ENCODE peak calls at places on chromosome 11, in six cellular contexts. A, R, H, L, Y and V are unnamed samples.

GRCh38 chr11:105862736-105863367 is 159.2 kb downstream of the MSANTD4 start:
- DNase-seq in A (peak), R (peak), H (peak), L (no peak), Y (no peak), V (no peak)

GRCh38 chr11:113261709-113262475 is 52.5 kb upstream of the TTC12 start:
- DNase-seq in A (no peak), R (no peak), H (no peak), L (peak), Y (peak), V (no peak)

GRCh38 chr11:11764428-11764803 is 77.4 kb upstream of the USP47 start:
- DNase-seq in A (no peak), R (no peak), H (no peak), L (no peak), Y (no peak), V (no peak)

GRCh38 chr11:13486926-13487660 is 8.7 kb downstream of the PTH start:
- DNase-seq in A (peak), R (no peak), H (peak), L (no peak), Y (no peak), V (no peak)

GRCh38 chr11:41051919-41052630 is 407.4 kb downstream of the LRRC4C start:
- DNase-seq in A (no peak), R (no peak), H (no peak), L (no peak), Y (no peak), V (no peak)

GRCh38 chr11:122271167-122271566 is 155.2 kb upstream of the BLID start:
- DNase-seq in A (no peak), R (no peak), H (no peak), L (no peak), Y (no peak), V (no peak)

GRCh38 chr11:129143335-129143734 is 48.8 kb downstream of the ARHGAP32 start:
- DNase-seq in A (no peak), R (peak), H (peak), L (peak), Y (peak), V (peak)

GRCh38 chr11:63682045-63682915 is 980 bp downstream of the RTN3 start:
- DNase-seq in A (peak), R (peak), H (peak), L (peak), Y (peak), V (peak)

GRCh38 chr11:821513-822371 is 3.0 kb downstream of the PNPLA2 start:
- DNase-seq in A (no peak), R (no peak), H (no peak), L (no peak), Y (no peak), V (no peak)

GRCh38 chr11:117950999-117951961 is 22.1 kb upstream of the TMPRSS13 start:
- DNase-seq in A (peak), R (no peak), H (no peak), L (peak), Y (no peak), V (no peak)

GRCh38 chr11:45289369-45289768 is 3.2 kb upstream of the SYT13 start:
- DNase-seq in A (no peak), R (peak), H (no peak), L (no peak), Y (no peak), V (no peak)

GRCh38 chr11:44136176-44136945 is 40.9 kb downstream of the EXT2 start:
- DNase-seq in A (no peak), R (no peak), H (no peak), L (no peak), Y (no peak), V (no peak)

GRCh38 chr11:20363500-20364411 is at the start of gene HTATIP2:
- DNase-seq in A (peak), R (peak), H (no peak), L (peak), Y (peak), V (peak)

GRCh38 chr11:90288207-90288821 is 65.5 kb upstream of the CHORDC1 start:
- DNase-seq in A (no peak), R (peak), H (peak), L (no peak), Y (no peak), V (no peak)

GRCh38 chr11:127103586-127104388 is 103.2 kb upstream of the KIRREL3 start:
- DNase-seq in A (no peak), R (no peak), H (no peak), L (no peak), Y (no peak), V (no peak)

GRCh38 chr11:47078751-47079524 is 97.7 kb downstream of the ARFGAP2 start:
- DNase-seq in A (no peak), R (no peak), H (no peak), L (no peak), Y (no peak), V (no peak)

GRCh38 chr11:71535825-71536224 is 2.0 kb upstream of the KRTAP5-8 start:
- DNase-seq in A (no peak), R (no peak), H (no peak), L (no peak), Y (no peak), V (no peak)

GRCh38 chr11:60923326-60923725 is 934 bp upstream of the TMEM132A start:
- DNase-seq in A (no peak), R (no peak), H (no peak), L (no peak), Y (no peak), V (no peak)

GRCh38 chr11:291281-292210 is 2.6 kb downstream of the PGGHG start:
- DNase-seq in A (no peak), R (no peak), H (no peak), L (no peak), Y (no peak), V (no peak)

GRCh38 chr11:120877746-120878365 is 146.0 kb upstream of the TBCEL start:
- DNase-seq in A (no peak), R (no peak), H (no peak), L (no peak), Y (no peak), V (no peak)

GRCh38 chr11:104799251-104799650 is 99.0 kb downstream of the CASP12 start:
- DNase-seq in A (no peak), R (no peak), H (no peak), L (no peak), Y (no peak), V (no peak)

GRCh38 chr11:117663826-117664225 is 133.2 kb downstream of the DSCAML1 start:
- DNase-seq in A (no peak), R (no peak), H (no peak), L (peak), Y (peak), V (no peak)

GRCh38 chr11:57294225-57295131 is 30.3 kb downstream of the TNKS1BP1 start:
- DNase-seq in A (no peak), R (no peak), H (no peak), L (no peak), Y (no peak), V (no peak)

GRCh38 chr11:17887779-17888178 is 125.1 kb downstream of the SERGEF start:
- DNase-seq in A (no peak), R (no peak), H (no peak), L (no peak), Y (no peak), V (peak)

GRCh38 chr11:131504199-131504949 is 134.0 kb downstream of the NTM start:
- DNase-seq in A (no peak), R (no peak), H (peak), L (peak), Y (peak), V (peak)

GRCh38 chr11:15945726-15946125 is 410.6 kb downstream of the SOX6 start:
- DNase-seq in A (no peak), R (no peak), H (no peak), L (no peak), Y (no peak), V (no peak)

GRCh38 chr11:44589301-44589700 is 23.8 kb downstream of the CD82 start:
- DNase-seq in A (no peak), R (peak), H (no peak), L (no peak), Y (no peak), V (no peak)

GRCh38 chr11:124676386-124676785 is 2.7 kb downstream of the SPA17 start:
- DNase-seq in A (no peak), R (peak), H (no peak), L (no peak), Y (no peak), V (no peak)

GRCh38 chr11:35089724-35090505 is 49.1 kb upstream of the CD44 start:
- DNase-seq in A (no peak), R (no peak), H (no peak), L (no peak), Y (no peak), V (no peak)

GRCh38 chr11:795638-796564 is 2.2 kb downstream of the SLC25A22 start:
- DNase-seq in A (peak), R (peak), H (no peak), L (no peak), Y (peak), V (peak)

GRCh38 chr11:111882202-111882601 is 2.9 kb downstream of the CFAP68 start:
- DNase-seq in A (no peak), R (no peak), H (no peak), L (no peak), Y (no peak), V (no peak)